ENCODE peak calls at places on chromosomes 2 and 18, in eight cellular contexts. One of them, this sample, is unnamed.

GRCh38 chr2:99809259-99809900 is 319.6 kb upstream of the REV1 start:
- DNase-seq in prostate gland: no peak
- DNase-seq in cardiac fibroblast: no peak
- DNase-seq in fibroblast of pulmonary artery: no peak
- DNase-seq in MM.1S: no peak
- DNase-seq in cardiac muscle cell: no peak
- DNase-seq in left ventricle myocardium inferior: no peak
- DNase-seq in pancreas: no peak
- DNase-seq in this sample: no peak

GRCh38 chr2:151060334-151060733 is 201.3 kb downstream of the RBM43 start:
- DNase-seq in prostate gland: no peak
- DNase-seq in pancreas: no peak
- DNase-seq in cardiac muscle cell: no peak
- DNase-seq in cardiac fibroblast: no peak
- DNase-seq in MM.1S: no peak
- DNase-seq in fibroblast of pulmonary artery: no peak
- DNase-seq in left ventricle myocardium inferior: no peak
- DNase-seq in this sample: no peak

GRCh38 chr2:203532957-203533695 is 2.0 kb downstream of the RAPH1 start:
- DNase-seq in fibroblast of pulmonary artery: peak
- DNase-seq in left ventricle myocardium inferior: no peak
- DNase-seq in cardiac fibroblast: peak
- DNase-seq in cardiac muscle cell: peak
- DNase-seq in prostate gland: peak
- DNase-seq in pancreas: no peak
- DNase-seq in MM.1S: no peak
- DNase-seq in this sample: no peak

GRCh38 chr18:9838144-9838877 is 47.5 kb upstream of the TXNDC2 start:
- DNase-seq in pancreas: no peak
- DNase-seq in left ventricle myocardium inferior: no peak
- DNase-seq in MM.1S: no peak
- DNase-seq in cardiac fibroblast: peak
- DNase-seq in cardiac muscle cell: peak
- DNase-seq in prostate gland: no peak
- DNase-seq in fibroblast of pulmonary artery: peak
- DNase-seq in this sample: no peak

GRCh38 chr2:164782323-164782722 is 59.3 kb downstream of the COBLL1 start:
- DNase-seq in prostate gland: no peak
- DNase-seq in cardiac muscle cell: no peak
- DNase-seq in fibroblast of pulmonary artery: peak
- DNase-seq in pancreas: no peak
- DNase-seq in MM.1S: no peak
- DNase-seq in left ventricle myocardium inferior: no peak
- DNase-seq in cardiac fibroblast: peak
- DNase-seq in this sample: no peak

GRCh38 chr2:169910109-169910799 is 83.0 kb downstream of the UBR3 start:
- DNase-seq in MM.1S: no peak
- DNase-seq in cardiac muscle cell: no peak
- DNase-seq in prostate gland: no peak
- DNase-seq in left ventricle myocardium inferior: no peak
- DNase-seq in cardiac fibroblast: peak
- DNase-seq in fibroblast of pulmonary artery: peak
- DNase-seq in pancreas: no peak
- DNase-seq in this sample: no peak

GRCh38 chr2:166632616-166633015 is 138.6 kb upstream of the SCN7A start:
- DNase-seq in cardiac fibroblast: peak
- DNase-seq in pancreas: no peak
- DNase-seq in left ventricle myocardium inferior: no peak
- DNase-seq in cardiac muscle cell: no peak
- DNase-seq in prostate gland: no peak
- DNase-seq in fibroblast of pulmonary artery: peak
- DNase-seq in MM.1S: no peak
- DNase-seq in this sample: no peak

GRCh38 chr2:198054299-198054698 is 249.9 kb downstream of the PLCL1 start:
- DNase-seq in cardiac muscle cell: peak
- DNase-seq in MM.1S: peak
- DNase-seq in pancreas: no peak
- DNase-seq in cardiac fibroblast: peak
- DNase-seq in fibroblast of pulmonary artery: peak
- DNase-seq in prostate gland: no peak
- DNase-seq in left ventricle myocardium inferior: peak
- DNase-seq in this sample: peak

GRCh38 chr2:227479865-227480475 is 8.0 kb downstream of the AGFG1 start:
- DNase-seq in left ventricle myocardium inferior: no peak
- DNase-seq in MM.1S: no peak
- DNase-seq in fibroblast of pulmonary artery: peak
- DNase-seq in cardiac fibroblast: peak
- DNase-seq in cardiac muscle cell: no peak
- DNase-seq in pancreas: no peak
- DNase-seq in prostate gland: no peak
- DNase-seq in this sample: no peak

GRCh38 chr2:122681626-122682025 is 926.2 kb downstream of the TSN start:
- DNase-seq in MM.1S: no peak
- DNase-seq in left ventricle myocardium inferior: no peak
- DNase-seq in cardiac fibroblast: no peak
- DNase-seq in fibroblast of pulmonary artery: no peak
- DNase-seq in cardiac muscle cell: no peak
- DNase-seq in pancreas: no peak
- DNase-seq in prostate gland: no peak
- DNase-seq in this sample: no peak

GRCh38 chr18:24397131-24397693 is 412 bp downstream of the OSBPL1A start:
- DNase-seq in cardiac muscle cell: peak
- DNase-seq in MM.1S: peak
- DNase-seq in pancreas: peak
- DNase-seq in prostate gland: peak
- DNase-seq in cardiac fibroblast: peak
- DNase-seq in fibroblast of pulmonary artery: peak
- DNase-seq in left ventricle myocardium inferior: no peak
- DNase-seq in this sample: peak

GRCh38 chr18:44979813-44980212 is 299.1 kb downstream of the SETBP1 start:
- DNase-seq in fibroblast of pulmonary artery: no peak
- DNase-seq in pancreas: no peak
- DNase-seq in cardiac fibroblast: no peak
- DNase-seq in left ventricle myocardium inferior: no peak
- DNase-seq in MM.1S: no peak
- DNase-seq in prostate gland: no peak
- DNase-seq in cardiac muscle cell: no peak
- DNase-seq in this sample: no peak

DNA sequence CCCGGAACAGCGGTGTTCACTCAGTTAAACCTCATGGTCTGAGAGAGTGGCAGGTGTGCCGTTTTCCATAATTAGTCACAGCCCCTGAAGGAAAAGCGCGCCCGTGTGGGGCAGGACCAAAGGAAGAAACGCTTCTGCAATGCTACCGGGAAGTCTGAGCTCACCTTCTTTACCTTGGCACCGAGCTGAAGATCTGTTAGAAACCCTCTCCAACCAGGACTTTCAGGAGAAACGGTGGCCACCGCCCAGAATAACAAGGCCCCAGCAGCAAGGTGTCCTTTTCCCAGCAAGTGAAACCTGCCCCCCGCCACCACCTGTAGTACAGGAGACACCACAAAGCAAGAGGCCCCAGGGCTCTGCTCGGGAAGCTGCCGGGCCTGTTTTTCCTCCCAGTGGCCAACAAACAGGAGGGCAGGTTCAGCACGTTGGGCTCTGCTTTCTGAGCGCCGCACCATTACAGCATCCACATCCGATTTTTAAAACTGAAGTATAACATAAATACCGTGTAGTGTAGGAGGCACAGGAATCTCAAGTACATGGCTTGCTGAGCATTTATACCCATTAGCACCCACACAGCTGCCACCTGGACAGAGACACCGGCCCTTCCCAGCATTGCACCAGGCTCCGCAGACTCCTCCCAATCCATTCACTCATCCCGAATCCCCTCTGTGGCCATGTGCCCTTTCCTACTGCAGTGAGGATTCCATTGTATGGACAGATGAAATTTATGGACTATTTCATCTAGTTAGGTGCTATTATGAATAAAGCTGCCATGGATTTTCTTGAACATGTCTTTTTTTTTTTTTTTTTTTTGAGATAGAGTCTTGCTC is 121.8 kb upstream of the RIOK3 start:
- DNase-seq in pancreas: peak
- DNase-seq in prostate gland: peak
- DNase-seq in cardiac fibroblast: no peak
- DNase-seq in cardiac muscle cell: no peak
- DNase-seq in left ventricle myocardium inferior: no peak
- DNase-seq in MM.1S: no peak
- DNase-seq in fibroblast of pulmonary artery: no peak
- DNase-seq in this sample: no peak
- H3K4me3 ChIP-seq in pancreas: no peak
- H3K4me3 ChIP-seq in prostate gland: no peak
- H3K4me3 ChIP-seq in cardiac fibroblast: no peak
- H3K4me3 ChIP-seq in cardiac muscle cell: no peak
- H3K4me3 ChIP-seq in left ventricle myocardium inferior: no peak
- H3K4me3 ChIP-seq in MM.1S: no peak
- H3K4me3 ChIP-seq in fibroblast of pulmonary artery: no peak
- H3K4me3 ChIP-seq in this sample: no peak

DNA sequence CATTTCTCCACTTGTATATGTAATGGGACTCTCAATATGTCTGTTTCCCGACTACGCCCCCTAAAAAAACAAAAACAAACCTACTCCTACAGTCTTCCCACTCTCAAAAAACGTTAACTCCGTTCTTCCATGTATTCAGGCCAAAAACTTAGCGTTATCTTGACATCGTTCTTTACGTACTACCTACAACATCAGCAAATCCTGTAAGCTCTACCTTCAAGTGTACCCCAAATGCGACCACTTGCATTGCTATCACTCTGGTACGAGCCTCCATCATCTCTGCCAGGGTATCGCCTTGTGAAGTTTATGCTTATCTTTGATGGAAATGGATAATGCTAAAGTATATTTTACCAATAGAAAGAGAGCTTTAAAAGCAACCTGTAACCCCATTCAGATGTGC is 479 bp downstream of the GPATCH11 start:
- DNase-seq in cardiac fibroblast: no peak
- DNase-seq in cardiac muscle cell: no peak
- DNase-seq in left ventricle myocardium inferior: no peak
- DNase-seq in MM.1S: no peak
- DNase-seq in prostate gland: no peak
- DNase-seq in fibroblast of pulmonary artery: no peak
- DNase-seq in pancreas: no peak
- DNase-seq in this sample: no peak
- TF ChIP-seq CTCF in cardiac fibroblast: no peak
- TF ChIP-seq CTCF in cardiac muscle cell: no peak
- TF ChIP-seq CTCF in left ventricle myocardium inferior: no peak
- TF ChIP-seq CTCF in MM.1S: no peak
- TF ChIP-seq CTCF in prostate gland: no peak
- TF ChIP-seq CTCF in fibroblast of pulmonary artery: no peak
- TF ChIP-seq CTCF in pancreas: no peak
- TF ChIP-seq CTCF in this sample: no peak

DNA sequence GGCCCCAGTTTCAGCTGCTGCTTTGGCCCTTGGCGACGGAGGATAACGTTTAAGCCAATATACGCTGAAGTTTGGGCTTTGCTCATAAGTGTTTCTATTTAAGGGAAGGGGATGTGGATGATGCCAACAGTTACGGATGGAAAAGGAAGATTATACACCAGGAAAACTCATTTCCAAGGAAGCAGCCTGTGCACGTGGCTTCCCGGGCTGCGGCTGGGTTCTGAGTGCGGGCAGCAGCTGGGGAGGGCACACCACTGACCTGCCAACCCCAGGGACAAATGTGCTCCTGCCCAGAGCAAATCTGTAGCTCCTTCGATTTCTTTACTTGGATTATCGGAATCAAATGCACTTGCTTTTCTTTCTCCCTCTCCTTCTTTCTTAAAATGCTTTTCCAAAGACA is 151.2 kb downstream of the SH3BP4 start:
- DNase-seq in fibroblast of pulmonary artery: no peak
- DNase-seq in MM.1S: no peak
- DNase-seq in cardiac muscle cell: no peak
- DNase-seq in pancreas: no peak
- DNase-seq in left ventricle myocardium inferior: no peak
- DNase-seq in cardiac fibroblast: no peak
- DNase-seq in prostate gland: no peak
- DNase-seq in this sample: no peak
- H3K4me3 ChIP-seq in fibroblast of pulmonary artery: no peak
- H3K4me3 ChIP-seq in MM.1S: no peak
- H3K4me3 ChIP-seq in cardiac muscle cell: no peak
- H3K4me3 ChIP-seq in pancreas: no peak
- H3K4me3 ChIP-seq in left ventricle myocardium inferior: no peak
- H3K4me3 ChIP-seq in cardiac fibroblast: no peak
- H3K4me3 ChIP-seq in prostate gland: no peak
- H3K4me3 ChIP-seq in this sample: no peak

DNA sequence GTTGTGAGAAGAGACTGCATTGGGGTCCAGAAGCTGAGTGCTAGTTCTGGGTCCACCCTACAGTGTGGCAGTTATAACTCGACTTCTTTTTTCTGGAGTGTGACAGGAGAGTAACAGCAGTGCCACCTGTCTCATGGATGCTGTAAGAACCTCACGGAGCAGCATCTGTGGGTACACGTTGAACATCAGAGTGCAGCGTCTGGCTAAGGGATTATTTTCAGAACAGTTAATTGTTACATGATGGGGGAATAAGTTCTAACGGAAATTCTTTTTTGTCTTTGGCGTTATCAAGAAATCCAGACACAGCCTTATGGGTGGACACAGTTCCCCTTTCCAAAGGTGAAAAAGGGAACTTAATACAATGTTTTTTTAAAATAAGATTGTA is 28.3 kb upstream of the TOGARAM2 start:
- DNase-seq in prostate gland: no peak
- DNase-seq in MM.1S: no peak
- DNase-seq in pancreas: no peak
- DNase-seq in cardiac muscle cell: no peak
- DNase-seq in fibroblast of pulmonary artery: no peak
- DNase-seq in left ventricle myocardium inferior: no peak
- DNase-seq in cardiac fibroblast: no peak
- DNase-seq in this sample: no peak
- TF ChIP-seq CTCF in prostate gland: no peak
- TF ChIP-seq CTCF in MM.1S: no peak
- TF ChIP-seq CTCF in pancreas: no peak
- TF ChIP-seq CTCF in cardiac muscle cell: no peak
- TF ChIP-seq CTCF in fibroblast of pulmonary artery: peak
- TF ChIP-seq CTCF in left ventricle myocardium inferior: peak
- TF ChIP-seq CTCF in cardiac fibroblast: no peak
- TF ChIP-seq CTCF in this sample: no peak